ENCODE peak calls at places on chromosome 9, in nine cellular contexts. R is frontal cortex; W is effector memory CD8-positive, alpha-beta T cell; Y is globus pallidus; P is NCI-H1694 treated with DMSO at 0.1 percent for 48 hours; X is NCI-H226; T is stimulated activated CD8-positive, alpha-beta memory T cell treated with anti-CD3 and anti-CD28 coated beads, Interleukin-4, amount 100 ng/mL, for 1 hour; A is BE2C; D is lower leg skin. U is an unnamed sample.
A peak's percentile ranks its signal among the peaks of the same experiment; 100 is the strongest.

GRCh38 chr9:22990349-22990748 is 543.7 kb downstream of the DMRTA1 start:
- DNase-seq in R (no peak), W (no peak), Y (no peak), P (no peak), X (no peak), T (no peak), A (no peak), D (no peak), U (no peak)

GRCh38 chr9:78289474-78289873 is 7.5 kb upstream of the PSAT1 start:
- DNase-seq in R (no peak), W (no peak), Y (no peak), P (no peak), X (no peak), T (no peak), A (no peak), D (no peak), U (no peak)

GRCh38 chr9:112647596-112647995 is 70.3 kb downstream of the INIP start:
- DNase-seq in R (no peak), W (no peak), Y (no peak), P (no peak), X (peak; percentile 45), T (no peak), A (no peak), D (no peak), U (no peak)

GRCh38 chr9:78441396-78441795 is 144.5 kb downstream of the PSAT1 start:
- DNase-seq in R (no peak), W (no peak), Y (no peak), P (no peak), X (no peak), T (no peak), A (no peak), D (no peak), U (no peak)

GRCh38 chr9:86700601-86701000 is 246.7 kb downstream of the GAS1 start:
- DNase-seq in R (peak; percentile 6), W (no peak), Y (peak; percentile 70), P (no peak), X (no peak), T (no peak), A (no peak), D (no peak), U (no peak)

GRCh38 chr9:138073408-138073807 is 195.8 kb downstream of the CACNA1B start:
- DNase-seq in R (no peak), W (no peak), Y (no peak), P (no peak), X (no peak), T (no peak), A (no peak), D (no peak), U (no peak)

GRCh38 chr9:136525207-136525606 is 20.6 kb downstream of the NOTCH1 start:
- DNase-seq in R (no peak), W (no peak), Y (no peak), P (no peak), X (no peak), T (no peak), A (no peak), D (no peak), U (no peak)

GRCh38 chr9:22037954-22038690 is 29.0 kb upstream of the CDKN2B start:
- DNase-seq in R (no peak), W (no peak), Y (no peak), P (peak; percentile 46), X (peak; percentile 7), T (no peak), A (no peak), D (no peak), U (no peak)

GRCh38 chr9:83708515-83709158 is 879 bp upstream of the UBQLN1 start:
- DNase-seq in R (peak; percentile 60), W (peak; percentile 49), Y (peak; percentile 76), P (no peak), X (peak; percentile 18), T (peak; percentile 22), A (peak; percentile 69), D (peak; percentile 88), U (peak; percentile 51)

GRCh38 chr9:7906783-7907182 is 107.2 kb upstream of the DMAC1 start:
- DNase-seq in R (no peak), W (no peak), Y (no peak), P (no peak), X (no peak), T (no peak), A (no peak), D (no peak), U (no peak)

GRCh38 chr9:116589392-116590354 is 97.4 kb upstream of the TRIM32 start:
- DNase-seq in R (no peak), W (no peak), Y (no peak), P (peak; percentile 5), X (peak; percentile 52), T (no peak), A (peak; percentile 36), D (no peak), U (no peak)

GRCh38 chr9:33297455-33297854 is 7.1 kb downstream of the NFX1 start:
- DNase-seq in R (no peak), W (no peak), Y (peak; percentile 67), P (no peak), X (no peak), T (no peak), A (no peak), D (peak; percentile 22), U (no peak)

GRCh38 chr9:113809192-113809482 is 67.0 kb upstream of the ZNF618 start:
- DNase-seq in R (no peak), W (no peak), Y (no peak), P (no peak), X (no peak), T (no peak), A (no peak), D (no peak), U (no peak)

GRCh38 chr9:135288941-135289534 is 190.5 kb upstream of the PPP1R26 start:
- DNase-seq in R (no peak), W (no peak), Y (no peak), P (no peak), X (no peak), T (no peak), A (no peak), D (no peak), U (no peak)

GRCh38 chr9:14350766-14351165 is 36.8 kb upstream of the NFIB start:
- DNase-seq in R (peak; percentile 10), W (no peak), Y (no peak), P (peak; percentile 47), X (no peak), T (no peak), A (no peak), D (peak; percentile 21), U (no peak)

GRCh38 chr9:129459550-129460322 is 161.2 kb downstream of the C9orf50 start:
- DNase-seq in R (peak; percentile 58), W (no peak), Y (no peak), P (peak; percentile 64), X (no peak), T (no peak), A (no peak), D (no peak), U (peak; percentile 15)

GRCh38 chr9:117868594-117868993 is 164.4 kb downstream of the TLR4 start:
- DNase-seq in R (no peak), W (no peak), Y (no peak), P (peak; percentile 36), X (no peak), T (no peak), A (no peak), D (no peak), U (no peak)

GRCh38 chr9:93899609-93900435 is 55.3 kb downstream of the BARX1 start:
- DNase-seq in R (no peak), W (no peak), Y (no peak), P (no peak), X (no peak), T (no peak), A (no peak), D (no peak), U (no peak)

GRCh38 chr9:86639899-86640379 is 285.7 kb upstream of the TUT7 start:
- DNase-seq in R (no peak), W (no peak), Y (no peak), P (no peak), X (no peak), T (no peak), A (no peak), D (no peak), U (no peak)

GRCh38 chr9:29830815-29831214 is 2257.5 kb upstream of the C9orf72 start:
- DNase-seq in R (no peak), W (no peak), Y (peak; percentile 45), P (peak; percentile 3), X (no peak), T (no peak), A (peak; percentile 73), D (no peak), U (no peak)

GRCh38 chr9:95580812-95581761 is 64.3 kb upstream of the PTCH1 start:
- DNase-seq in R (no peak), W (no peak), Y (no peak), P (no peak), X (no peak), T (no peak), A (peak; percentile 88), D (no peak), U (no peak)

GRCh38 chr9:8428389-8428788 is 628.8 kb upstream of the DMAC1 start:
- DNase-seq in R (no peak), W (no peak), Y (no peak), P (no peak), X (no peak), T (no peak), A (no peak), D (no peak), U (no peak)